ENCODE peak calls at places on chromosomes 11 and 22, in nine cellular contexts. D is sigmoid colon, I is HCT116, Z is gastrocnemius medialis, H is testis, B is adrenal gland, P is stomach, S is prostate gland, A is thyroid gland. C is an unnamed sample.

GRCh38 chr22:47372596-47373385 is 610.3 kb downstream of the TBC1D22A start:
- DNase-seq in D (peak; percentile 37), I (no peak), Z (no peak), H (no peak), B (peak; percentile 5), P (peak; percentile 21), S (no peak), A (no peak), C (peak; percentile 5)

GRCh38 chr22:23828800-23829680 is 9.8 kb downstream of the DERL3 start:
- DNase-seq in D (peak; percentile 57), I (no peak), Z (peak; percentile 92), H (peak; percentile 58), B (peak; percentile 66), P (no peak), S (no peak), A (peak; percentile 37), C (no peak)

GRCh38 chr11:117640041-117640440 is 157.0 kb downstream of the DSCAML1 start:
- DNase-seq in D (peak; percentile 36), I (no peak), Z (no peak), H (no peak), B (no peak), P (no peak), S (no peak), A (no peak), C (no peak)

GRCh38 chr22:29309332-29310064 is 3.0 kb downstream of the GAS2L1 start:
- DNase-seq in D (peak; percentile 71), I (no peak), Z (no peak), H (peak; percentile 93), B (peak; percentile 91), P (peak; percentile 80), S (no peak), A (no peak), C (peak; percentile 47)

GRCh38 chr22:41482319-41482935 is 13.5 kb downstream of the ACO2 start:
- DNase-seq in D (no peak), I (no peak), Z (no peak), H (no peak), B (no peak), P (no peak), S (no peak), A (no peak), C (no peak)

GRCh38 chr22:43848366-43849171 is 13.7 kb downstream of the SULT4A1 start:
- DNase-seq in D (peak; percentile 43), I (peak; percentile 4), Z (no peak), H (peak; percentile 44), B (peak; percentile 10), P (no peak), S (no peak), A (peak; percentile 19), C (no peak)

GRCh38 chr11:72818971-72819370 is 4.8 kb downstream of the ATG16L2 start:
- DNase-seq in D (no peak), I (no peak), Z (no peak), H (no peak), B (no peak), P (no peak), S (no peak), A (no peak), C (no peak)

GRCh38 chr22:27247691-27248434 is 553.7 kb downstream of the MN1 start:
- DNase-seq in D (no peak), I (no peak), Z (no peak), H (peak; percentile 68), B (peak; percentile 51), P (no peak), S (no peak), A (peak; percentile 8), C (peak; percentile 68)

GRCh38 chr11:64762916-64763803 is 3.4 kb upstream of the PYGM start:
- DNase-seq in D (peak; percentile 83), I (no peak), Z (no peak), H (no peak), B (peak; percentile 80), P (peak; percentile 23), S (no peak), A (peak; percentile 70), C (no peak)

GRCh38 chr11:64759722-64760719 is at the start of gene PYGM:
- DNase-seq in D (peak; percentile 93), I (no peak), Z (peak; percentile 83), H (peak; percentile 83), B (peak; percentile 72), P (no peak), S (no peak), A (peak; percentile 93), C (peak; percentile 83)

GRCh38 chr11:64762277-64762915 is 2.6 kb upstream of the PYGM start:
- DNase-seq in D (peak; percentile 65), I (no peak), Z (no peak), H (no peak), B (peak; percentile 33), P (peak; percentile 24), S (no peak), A (peak; percentile 70), C (no peak)

GRCh38 chr11:64759131-64759721 is 548 bp downstream of the PYGM start:
- DNase-seq in D (peak; percentile 75), I (no peak), Z (no peak), H (no peak), B (no peak), P (no peak), S (no peak), A (peak; percentile 53), C (peak; percentile 29)

DNA sequence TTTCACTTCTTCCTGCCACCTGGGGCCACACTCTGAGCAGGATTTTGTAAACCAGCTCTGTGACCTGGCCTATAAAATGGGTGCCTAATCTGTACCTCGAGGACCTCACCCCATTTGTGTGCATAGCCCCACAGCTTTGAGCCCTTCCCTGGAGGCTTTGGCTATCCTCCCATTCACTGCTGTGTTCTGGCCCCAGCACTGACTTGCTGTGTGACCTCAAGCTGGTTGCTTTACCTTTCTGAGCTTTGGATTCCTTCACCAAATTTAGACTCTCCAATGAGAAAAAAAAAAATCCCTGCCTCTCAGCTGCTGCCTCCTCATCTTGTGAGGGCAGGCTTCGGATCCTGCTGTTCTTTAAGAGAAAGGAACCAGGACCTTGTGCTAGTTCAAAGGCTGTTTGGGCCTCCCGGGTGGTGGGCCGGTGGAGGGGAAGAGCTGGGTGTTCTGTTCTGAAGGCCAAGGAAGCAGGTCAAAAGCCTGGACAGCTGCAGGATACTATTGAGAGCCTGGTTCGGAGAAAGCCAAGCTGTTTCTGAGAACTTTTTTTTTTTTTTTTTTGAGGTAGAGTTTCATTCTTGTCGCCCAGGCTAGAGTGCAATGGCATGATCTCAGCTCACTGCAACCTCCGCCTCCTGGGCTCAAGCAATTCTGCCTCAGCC is 1.1 kb upstream of the PYGM start:
- DNase-seq in D (peak; percentile 66), I (no peak), Z (no peak), H (peak; percentile 69), B (peak; percentile 19), P (no peak), S (no peak), A (no peak), C (no peak)
- H3K4me1 ChIP-seq in D (no peaks in the 10 kb centered on the region), I (peaks cover 9% of the 10 kb centered on the region), Z (peaks cover 86% of the 10 kb centered on the region), H (peaks cover 59% of the 10 kb centered on the region), B (peaks cover 61% of the 10 kb centered on the region), P (peaks cover 41% of the 10 kb centered on the region), S (peaks cover 6% of the 10 kb centered on the region), A (peaks cover 66% of the 10 kb centered on the region), C (peaks cover 9% of the 10 kb centered on the region)

GRCh38 chr11:64869571-64870175 is 8.7 kb downstream of the EHD1 start:
- DNase-seq in D (no peak), I (no peak), Z (no peak), H (no peak), B (no peak), P (no peak), S (no peak), A (no peak), C (no peak)
- TF ChIP-seq POLR2A in D (no peak), I (no peak), Z (no peak), H (no peak), B (no peak), P (no peak), S (no peak), A (no peak), C (no peak)

GRCh38 chr11:57327721-57328120 is 3.0 kb upstream of the TNKS1BP1 start:
- DNase-seq in D (no peak), I (no peak), Z (no peak), H (no peak), B (no peak), P (no peak), S (no peak), A (no peak), C (no peak)

GRCh38 chr11:57323503-57324153 is 1.1 kb downstream of the TNKS1BP1 start:
- DNase-seq in D (no peak), I (no peak), Z (no peak), H (peak; percentile 44), B (no peak), P (no peak), S (no peak), A (no peak), C (no peak)

GRCh38 chr11:57324886-57325734 is at the start of gene TNKS1BP1:
- DNase-seq in D (peak; percentile 99), I (peak; percentile 86), Z (peak; percentile 99), H (peak; percentile 98), B (peak; percentile 99), P (peak; percentile 98), S (peak; percentile 99), A (peak; percentile 99), C (peak; percentile 99)

GRCh38 chr11:57324154-57324885 is 432 bp downstream of the TNKS1BP1 start:
- DNase-seq in D (peak; percentile 80), I (no peak), Z (no peak), H (peak; percentile 43), B (peak; percentile 64), P (peak; percentile 33), S (peak; percentile 40), A (peak; percentile 54), C (peak; percentile 56)

DNA sequence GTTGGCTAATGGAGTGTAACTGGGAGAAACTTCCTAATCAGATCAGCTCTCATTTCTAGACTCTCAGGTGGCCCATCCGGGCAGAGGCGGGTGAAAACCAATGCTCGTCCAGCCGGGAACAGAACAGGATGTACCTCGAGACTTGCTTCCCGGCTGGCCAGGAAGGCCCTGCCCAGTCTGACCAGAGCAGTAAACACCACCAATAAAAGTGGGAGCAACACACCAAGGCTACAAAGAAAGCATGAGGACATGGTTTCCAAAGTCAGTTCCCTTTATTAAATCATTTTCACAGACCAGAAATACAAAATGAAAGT is 940 bp upstream of the TNKS1BP1 start:
- DNase-seq in D (peak; percentile 83), I (no peak), Z (peak; percentile 88), H (peak; percentile 70), B (peak; percentile 81), P (peak; percentile 80), S (peak; percentile 79), A (peak; percentile 88), C (no peak)
- H3K4me3 ChIP-seq in D (peak overlapping the region; percentile 71), I (peak overlapping the region; percentile 75), Z (peak overlapping the region; percentile 82), H (peak overlapping the region; percentile 90), B (no peak overlapping the region), P (peak overlapping the region; percentile 77), S (peak overlapping the region; percentile 81), A (peak overlapping the region; percentile 87), C (peak overlapping the region; percentile 97)

GRCh38 chr11:2691991-2692841 is 7.6 kb downstream of the KCNQ1OT1 start:
- DNase-seq in D (peak; percentile 40), I (no peak), Z (no peak), H (no peak), B (peak; percentile 16), P (no peak), S (no peak), A (peak; percentile 31), C (peak; percentile 20)

GRCh38 chr11:2694495-2694894 is 5.3 kb downstream of the KCNQ1OT1 start:
- DNase-seq in D (no peak), I (no peak), Z (no peak), H (no peak), B (peak; percentile 8), P (no peak), S (no peak), A (no peak), C (no peak)

GRCh38 chr11:2693271-2693833 is 6.4 kb downstream of the KCNQ1OT1 start:
- DNase-seq in D (peak; percentile 48), I (no peak), Z (no peak), H (no peak), B (peak; percentile 13), P (no peak), S (no peak), A (no peak), C (no peak)

GRCh38 chr11:2694995-2695939 is 4.5 kb downstream of the KCNQ1OT1 start:
- DNase-seq in D (peak; percentile 28), I (no peak), Z (no peak), H (no peak), B (peak; percentile 12), P (no peak), S (no peak), A (peak; percentile 0), C (peak; percentile 2)

GRCh38 chr11:2693851-2694261 is 5.9 kb downstream of the KCNQ1OT1 start:
- DNase-seq in D (peak; percentile 38), I (no peak), Z (no peak), H (no peak), B (peak; percentile 19), P (no peak), S (no peak), A (no peak), C (peak; percentile 7)
- H3K4me1 ChIP-seq in D (no peaks in the 10 kb centered on the region), I (peaks cover 10% of the 10 kb centered on the region), Z (peaks cover 36% of the 10 kb centered on the region), H (no peaks in the 10 kb centered on the region), B (peaks cover 73% of the 10 kb centered on the region), P (peaks cover 5% of the 10 kb centered on the region), S (no peaks in the 10 kb centered on the region), A (peaks cover 21% of the 10 kb centered on the region), C (no peaks in the 10 kb centered on the region)